ENCODE peak calls at places on chromosomes 3 and 15, in seven cellular contexts. One of them, this sample, is unnamed.

GRCh38 chr3:157226173-157226847 is 66.4 kb upstream of the CCNL1 start:
- DNase-seq in heart left ventricle: no peak
- DNase-seq in WERI-Rb-1: no peak
- DNase-seq in body of pancreas: no peak
- DNase-seq in NT2/D1: no peak
- DNase-seq in RWPE2: no peak
- DNase-seq in AG04450: no peak
- DNase-seq in this sample: no peak

GRCh38 chr3:48243886-48244285 is 3.0 kb downstream of the ZNF589 start:
- DNase-seq in heart left ventricle: no peak
- DNase-seq in WERI-Rb-1: no peak
- DNase-seq in body of pancreas: no peak
- DNase-seq in NT2/D1: no peak
- DNase-seq in RWPE2: no peak
- DNase-seq in AG04450: no peak
- DNase-seq in this sample: no peak

GRCh38 chr15:52349062-52349700 is 53.6 kb upstream of the MYO5C start:
- DNase-seq in heart left ventricle: no peak
- DNase-seq in WERI-Rb-1: no peak
- DNase-seq in body of pancreas: no peak
- DNase-seq in NT2/D1: no peak
- DNase-seq in RWPE2: no peak
- DNase-seq in AG04450: no peak
- DNase-seq in this sample: no peak

GRCh38 chr3:136266468-136266867 is 16.3 kb downstream of the PCCB start:
- DNase-seq in heart left ventricle: no peak
- DNase-seq in WERI-Rb-1: no peak
- DNase-seq in body of pancreas: no peak
- DNase-seq in NT2/D1: no peak
- DNase-seq in RWPE2: no peak
- DNase-seq in AG04450: peak; percentile 11
- DNase-seq in this sample: no peak

GRCh38 chr3:73068419-73068818 is 7.0 kb downstream of the EBLN2 start:
- DNase-seq in heart left ventricle: no peak
- DNase-seq in WERI-Rb-1: no peak
- DNase-seq in body of pancreas: no peak
- DNase-seq in NT2/D1: no peak
- DNase-seq in RWPE2: no peak
- DNase-seq in AG04450: no peak
- DNase-seq in this sample: no peak

GRCh38 chr15:51864408-51865056 is 35.1 kb downstream of the TMOD3 start:
- DNase-seq in heart left ventricle: no peak
- DNase-seq in WERI-Rb-1: no peak
- DNase-seq in body of pancreas: no peak
- DNase-seq in NT2/D1: peak; percentile 13
- DNase-seq in RWPE2: peak; percentile 96
- DNase-seq in AG04450: no peak
- DNase-seq in this sample: no peak

GRCh38 chr3:32138545-32139104 is 32.2 kb downstream of the GPD1L start:
- DNase-seq in heart left ventricle: no peak
- DNase-seq in WERI-Rb-1: no peak
- DNase-seq in body of pancreas: no peak
- DNase-seq in NT2/D1: no peak
- DNase-seq in RWPE2: no peak
- DNase-seq in AG04450: no peak
- DNase-seq in this sample: no peak

GRCh38 chr3:12483364-12483763 is 916 bp upstream of the TSEN2 start:
- DNase-seq in heart left ventricle: no peak
- DNase-seq in WERI-Rb-1: no peak
- DNase-seq in body of pancreas: no peak
- DNase-seq in NT2/D1: no peak
- DNase-seq in RWPE2: no peak
- DNase-seq in AG04450: no peak
- DNase-seq in this sample: no peak

GRCh38 chr15:37014137-37014536 is 86.2 kb downstream of the MEIS2 start:
- DNase-seq in heart left ventricle: no peak
- DNase-seq in WERI-Rb-1: no peak
- DNase-seq in body of pancreas: no peak
- DNase-seq in NT2/D1: no peak
- DNase-seq in RWPE2: no peak
- DNase-seq in AG04450: no peak
- DNase-seq in this sample: no peak

GRCh38 chr15:69897471-69898237 is 200.1 kb downstream of the TLE3 start:
- DNase-seq in heart left ventricle: no peak
- DNase-seq in WERI-Rb-1: no peak
- DNase-seq in body of pancreas: no peak
- DNase-seq in NT2/D1: no peak
- DNase-seq in RWPE2: no peak
- DNase-seq in AG04450: no peak
- DNase-seq in this sample: no peak

GRCh38 chr15:80176443-80176842 is 23.6 kb downstream of the FAH start:
- DNase-seq in heart left ventricle: no peak
- DNase-seq in WERI-Rb-1: no peak
- DNase-seq in body of pancreas: peak; percentile 25
- DNase-seq in NT2/D1: no peak
- DNase-seq in RWPE2: no peak
- DNase-seq in AG04450: no peak
- DNase-seq in this sample: no peak

GRCh38 chr3:114449271-114450007 is 155.6 kb downstream of the TIGIT start:
- DNase-seq in heart left ventricle: no peak
- DNase-seq in WERI-Rb-1: no peak
- DNase-seq in body of pancreas: no peak
- DNase-seq in NT2/D1: no peak
- DNase-seq in RWPE2: no peak
- DNase-seq in AG04450: no peak
- DNase-seq in this sample: no peak

GRCh38 chr3:130539005-130539404 is 22.0 kb downstream of the COL6A6 start:
- DNase-seq in heart left ventricle: no peak
- DNase-seq in WERI-Rb-1: peak; percentile 66
- DNase-seq in body of pancreas: peak; percentile 37
- DNase-seq in NT2/D1: peak; percentile 46
- DNase-seq in RWPE2: no peak
- DNase-seq in AG04450: no peak
- DNase-seq in this sample: no peak

GRCh38 chr3:134348524-134348923 is 25.7 kb downstream of the AMOTL2 start:
- DNase-seq in heart left ventricle: no peak
- DNase-seq in WERI-Rb-1: no peak
- DNase-seq in body of pancreas: peak; percentile 82
- DNase-seq in NT2/D1: no peak
- DNase-seq in RWPE2: peak; percentile 51
- DNase-seq in AG04450: no peak
- DNase-seq in this sample: no peak

GRCh38 chr3:46946856-46947544 is 29.5 kb downstream of the CCDC12 start:
- DNase-seq in heart left ventricle: peak; percentile 72
- DNase-seq in WERI-Rb-1: no peak
- DNase-seq in body of pancreas: peak; percentile 82
- DNase-seq in NT2/D1: no peak
- DNase-seq in RWPE2: no peak
- DNase-seq in AG04450: no peak
- DNase-seq in this sample: peak; percentile 53

GRCh38 chr15:95929232-95929846 is 401.2 kb upstream of the NR2F2 start:
- DNase-seq in heart left ventricle: no peak
- DNase-seq in WERI-Rb-1: no peak
- DNase-seq in body of pancreas: no peak
- DNase-seq in NT2/D1: no peak
- DNase-seq in RWPE2: no peak
- DNase-seq in AG04450: no peak
- DNase-seq in this sample: no peak

GRCh38 chr3:61875073-61875472 is 313.7 kb downstream of the PTPRG start:
- DNase-seq in heart left ventricle: no peak
- DNase-seq in WERI-Rb-1: no peak
- DNase-seq in body of pancreas: no peak
- DNase-seq in NT2/D1: peak; percentile 60
- DNase-seq in RWPE2: no peak
- DNase-seq in AG04450: peak; percentile 18
- DNase-seq in this sample: no peak

GRCh38 chr3:65880350-65880749 is 158.4 kb downstream of the MAGI1 start:
- DNase-seq in heart left ventricle: no peak
- DNase-seq in WERI-Rb-1: no peak
- DNase-seq in body of pancreas: no peak
- DNase-seq in NT2/D1: no peak
- DNase-seq in RWPE2: no peak
- DNase-seq in AG04450: no peak
- DNase-seq in this sample: no peak

GRCh38 chr3:14473411-14473891 is 66.7 kb downstream of the GRIP2 start:
- DNase-seq in heart left ventricle: no peak
- DNase-seq in WERI-Rb-1: no peak
- DNase-seq in body of pancreas: no peak
- DNase-seq in NT2/D1: no peak
- DNase-seq in RWPE2: no peak
- DNase-seq in AG04450: no peak
- DNase-seq in this sample: no peak
- H3K9me3 ChIP-seq in heart left ventricle: no peaks in the 10 kb centered on the region
- H3K9me3 ChIP-seq in WERI-Rb-1: no peaks in the 10 kb centered on the region
- H3K9me3 ChIP-seq in body of pancreas: no peaks in the 10 kb centered on the region
- H3K9me3 ChIP-seq in NT2/D1: no peaks in the 10 kb centered on the region
- H3K9me3 ChIP-seq in RWPE2: no peaks in the 10 kb centered on the region
- H3K9me3 ChIP-seq in AG04450: no peaks in the 10 kb centered on the region
- H3K9me3 ChIP-seq in this sample: no peaks in the 10 kb centered on the region

GRCh38 chr3:44721231-44722102 is 8.0 kb upstream of the ZNF501 start:
- DNase-seq in heart left ventricle: no peak
- DNase-seq in WERI-Rb-1: no peak
- DNase-seq in body of pancreas: no peak
- DNase-seq in NT2/D1: no peak
- DNase-seq in RWPE2: no peak
- DNase-seq in AG04450: no peak
- DNase-seq in this sample: no peak

GRCh38 chr3:44722103-44722401 is 7.4 kb upstream of the ZNF501 start:
- DNase-seq in heart left ventricle: no peak
- DNase-seq in WERI-Rb-1: no peak
- DNase-seq in body of pancreas: no peak
- DNase-seq in NT2/D1: no peak
- DNase-seq in RWPE2: no peak
- DNase-seq in AG04450: no peak
- DNase-seq in this sample: no peak
- H3K9me3 ChIP-seq in heart left ventricle: peaks cover 97% of the 10 kb centered on the region
- H3K9me3 ChIP-seq in WERI-Rb-1: peaks cover 41% of the 10 kb centered on the region
- H3K9me3 ChIP-seq in body of pancreas: peaks cover 3% of the 10 kb centered on the region
- H3K9me3 ChIP-seq in NT2/D1: peaks cover 92% of the 10 kb centered on the region
- H3K9me3 ChIP-seq in RWPE2: peaks cover 52% of the 10 kb centered on the region
- H3K9me3 ChIP-seq in AG04450: peaks cover 65% of the 10 kb centered on the region
- H3K9me3 ChIP-seq in this sample: peaks cover 51% of the 10 kb centered on the region

GRCh38 chr15:22262613-22263020 is 182.3 kb downstream of the OR4M2 start:
- DNase-seq in heart left ventricle: peak; percentile 80
- DNase-seq in WERI-Rb-1: no peak
- DNase-seq in body of pancreas: no peak
- DNase-seq in NT2/D1: no peak
- DNase-seq in RWPE2: no peak
- DNase-seq in AG04450: no peak
- DNase-seq in this sample: no peak

GRCh38 chr15:22265961-22266360 is 185.6 kb downstream of the OR4M2 start:
- DNase-seq in heart left ventricle: no peak
- DNase-seq in WERI-Rb-1: no peak
- DNase-seq in body of pancreas: peak; percentile 23
- DNase-seq in NT2/D1: no peak
- DNase-seq in RWPE2: no peak
- DNase-seq in AG04450: no peak
- DNase-seq in this sample: no peak

GRCh38 chr15:22263738-22264137 is 183.4 kb downstream of the OR4M2 start:
- DNase-seq in heart left ventricle: no peak
- DNase-seq in WERI-Rb-1: no peak
- DNase-seq in body of pancreas: no peak
- DNase-seq in NT2/D1: no peak
- DNase-seq in RWPE2: no peak
- DNase-seq in AG04450: no peak
- DNase-seq in this sample: no peak

GRCh38 chr15:22267761-22268160 is 187.4 kb downstream of the OR4M2 start:
- DNase-seq in heart left ventricle: no peak
- DNase-seq in WERI-Rb-1: no peak
- DNase-seq in body of pancreas: no peak
- DNase-seq in NT2/D1: no peak
- DNase-seq in RWPE2: no peak
- DNase-seq in AG04450: no peak
- DNase-seq in this sample: no peak

DNA sequence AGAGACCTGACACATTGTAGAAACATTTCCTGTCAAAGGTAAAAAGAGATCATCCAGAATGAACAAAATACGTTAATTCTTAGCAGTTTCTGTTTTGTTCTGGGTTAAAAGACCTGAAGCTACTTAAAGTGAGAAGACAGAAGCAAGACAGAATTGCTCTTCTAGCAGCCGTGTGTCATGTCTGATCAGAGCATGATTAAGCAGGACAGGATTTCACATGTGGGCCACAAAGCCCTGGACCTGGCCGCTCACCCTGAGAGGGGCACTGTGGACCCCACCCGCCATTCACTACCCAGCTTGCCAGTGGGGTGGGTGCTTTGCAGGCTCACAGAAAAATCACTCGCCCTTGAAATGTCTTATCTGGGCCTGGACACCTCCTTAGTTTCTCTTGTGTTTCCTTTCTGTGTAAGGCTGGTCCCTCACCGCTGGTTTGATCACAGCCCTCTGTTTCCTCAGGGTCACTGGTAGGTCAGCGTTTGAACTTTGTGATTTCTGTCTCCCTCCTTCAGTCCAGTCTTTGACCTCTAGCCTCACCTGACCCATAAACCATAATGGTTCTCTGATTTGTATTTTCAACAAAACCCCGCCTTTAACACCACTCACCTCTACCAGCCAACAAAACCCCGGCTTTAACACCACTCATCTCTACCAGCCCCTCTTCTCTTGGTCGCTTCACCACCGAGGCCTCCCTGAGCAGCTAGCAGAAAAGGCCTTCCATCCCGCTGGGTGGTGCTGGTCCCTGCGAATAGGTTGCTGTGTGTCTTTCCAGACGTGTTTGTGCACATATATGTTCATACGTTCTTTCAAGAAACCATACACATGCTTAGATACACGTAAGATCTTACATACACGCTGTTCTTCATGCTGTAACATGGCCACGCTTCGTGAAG is 185.0 kb downstream of the OR4M2 start:
- DNase-seq in heart left ventricle: no peak
- DNase-seq in WERI-Rb-1: no peak
- DNase-seq in body of pancreas: no peak
- DNase-seq in NT2/D1: no peak
- DNase-seq in RWPE2: no peak
- DNase-seq in AG04450: no peak
- DNase-seq in this sample: no peak
- H3K9me3 ChIP-seq in heart left ventricle: no peaks in the 10 kb centered on the region
- H3K9me3 ChIP-seq in WERI-Rb-1: no peaks in the 10 kb centered on the region
- H3K9me3 ChIP-seq in body of pancreas: no peaks in the 10 kb centered on the region
- H3K9me3 ChIP-seq in NT2/D1: no peaks in the 10 kb centered on the region
- H3K9me3 ChIP-seq in RWPE2: no peaks in the 10 kb centered on the region
- H3K9me3 ChIP-seq in AG04450: peaks cover 55% of the 10 kb centered on the region
- H3K9me3 ChIP-seq in this sample: no peaks in the 10 kb centered on the region

DNA sequence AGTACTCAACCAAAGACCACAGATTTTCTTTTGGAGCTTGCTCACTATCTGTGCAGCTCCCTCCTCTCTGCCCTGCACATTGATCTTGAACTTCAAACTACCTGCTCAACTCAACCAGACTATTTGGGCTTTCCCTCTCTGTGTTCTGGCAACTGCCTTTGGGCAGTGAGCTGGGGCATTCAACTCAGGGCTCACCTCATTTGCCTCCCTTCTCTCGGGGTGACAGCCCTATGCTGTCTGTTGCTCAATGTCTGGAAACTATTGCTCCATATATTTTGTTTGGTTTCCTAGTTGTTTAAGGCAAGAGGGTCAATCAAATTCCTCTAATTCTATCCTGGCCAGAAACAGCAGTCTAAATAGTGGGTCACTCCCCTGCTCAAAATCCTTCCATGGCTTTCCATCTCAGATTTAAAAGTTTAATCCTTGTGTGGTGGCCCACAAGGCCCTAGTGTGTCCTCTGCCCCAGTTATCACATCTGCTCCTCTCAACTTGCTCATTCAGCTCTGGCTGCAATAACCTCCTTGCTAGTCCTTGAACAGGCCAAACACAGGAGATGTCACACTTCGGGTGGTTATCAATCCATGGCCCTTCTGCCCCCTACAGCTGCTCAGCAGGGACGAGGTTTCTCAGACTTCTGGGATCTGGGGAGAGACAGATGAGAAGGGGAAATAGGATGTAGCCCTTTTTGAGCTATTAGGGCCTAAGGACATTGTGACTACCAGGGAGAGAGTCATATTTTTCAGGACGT is 67.8 kb downstream of the SNRK start:
- DNase-seq in heart left ventricle: no peak
- DNase-seq in WERI-Rb-1: no peak
- DNase-seq in body of pancreas: no peak
- DNase-seq in NT2/D1: no peak
- DNase-seq in RWPE2: no peak
- DNase-seq in AG04450: no peak
- DNase-seq in this sample: no peak
- H3K9me3 ChIP-seq in heart left ventricle: peaks cover 31% of the 10 kb centered on the region
- H3K9me3 ChIP-seq in WERI-Rb-1: peaks cover 5% of the 10 kb centered on the region
- H3K9me3 ChIP-seq in body of pancreas: no peaks in the 10 kb centered on the region
- H3K9me3 ChIP-seq in NT2/D1: peaks cover 17% of the 10 kb centered on the region
- H3K9me3 ChIP-seq in RWPE2: peaks cover 27% of the 10 kb centered on the region
- H3K9me3 ChIP-seq in AG04450: peaks cover 16% of the 10 kb centered on the region
- H3K9me3 ChIP-seq in this sample: peaks cover 3% of the 10 kb centered on the region

This sample was measured in T-helper 17 cell.